ENCODE peak calls at places on chromosomes 7 and 10, in nine cellular contexts. D is BJ, I is heart left ventricle, V is psoas muscle, X is mammary epithelial cell, M is colonic mucosa, N is breast epithelium, A is skeletal muscle cell, Q is neural progenitor cell. E is an unnamed sample.
A peak's percentile ranks its signal among the peaks of the same experiment; 100 is the strongest.

GRCh38 chr10:60270426-60270825 is 119.2 kb downstream of the ANK3 start:
- DNase-seq in D (peak; percentile 19), I (no peak), V (no peak), X (peak; percentile 53), M (no peak), N (no peak), A (no peak), Q (no peak), E (no peak)

GRCh38 chr10:16909271-16909767 is 92.1 kb upstream of the RSU1 start:
- DNase-seq in D (no peak), I (no peak), V (no peak), X (no peak), M (no peak), N (no peak), A (no peak), Q (no peak), E (no peak)

GRCh38 chr10:110868981-110869380 is 2.7 kb upstream of the PDCD4 start:
- DNase-seq in D (no peak), I (no peak), V (no peak), X (no peak), M (no peak), N (no peak), A (no peak), Q (no peak), E (no peak)

GRCh38 chr7:54546081-54546985 is 4.2 kb downstream of the VSTM2A start:
- DNase-seq in D (no peak), I (no peak), V (no peak), X (no peak), M (no peak), N (no peak), A (no peak), Q (peak; percentile 89), E (no peak)

GRCh38 chr10:25176421-25176968 is 1.7 kb downstream of the GPR158 start:
- DNase-seq in D (no peak), I (no peak), V (no peak), X (no peak), M (no peak), N (no peak), A (no peak), Q (peak; percentile 60), E (no peak)

GRCh38 chr10:6195891-6196290 is 6.8 kb upstream of the PFKFB3 start:
- DNase-seq in D (no peak), I (no peak), V (peak; percentile 52), X (no peak), M (no peak), N (no peak), A (no peak), Q (no peak), E (no peak)

GRCh38 chr10:17616403-17617030 is 657 bp downstream of the HACD1 start:
- DNase-seq in D (no peak), I (peak; percentile 79), V (peak; percentile 92), X (peak; percentile 56), M (peak; percentile 64), N (peak; percentile 67), A (no peak), Q (peak; percentile 91), E (peak; percentile 79)

GRCh38 chr7:151626422-151627115 is 106.9 kb upstream of the RHEB start:
- DNase-seq in D (no peak), I (peak; percentile 28), V (peak; percentile 68), X (peak; percentile 48), M (peak; percentile 50), N (no peak), A (no peak), Q (peak; percentile 74), E (no peak)

GRCh38 chr10:132700168-132701098 is 85.5 kb downstream of the NKX6-2 start:
- DNase-seq in D (no peak), I (no peak), V (peak; percentile 51), X (no peak), M (peak; percentile 59), N (peak; percentile 24), A (no peak), Q (no peak), E (peak; percentile 37)

GRCh38 chr7:27364344-27364758 is 121.7 kb downstream of the EVX1 start:
- DNase-seq in D (peak; percentile 41), I (peak; percentile 35), V (peak; percentile 87), X (peak; percentile 9), M (peak; percentile 42), N (no peak), A (peak; percentile 93), Q (no peak), E (peak; percentile 37)

GRCh38 chr10:4383683-4384082 is 442.3 kb upstream of the AKR1E2 start:
- DNase-seq in D (no peak), I (no peak), V (no peak), X (no peak), M (no peak), N (no peak), A (no peak), Q (no peak), E (no peak)

GRCh38 chr7:23600251-23600650 is 3.1 kb downstream of the CCDC126 start:
- DNase-seq in D (peak; percentile 45), I (no peak), V (no peak), X (no peak), M (no peak), N (no peak), A (no peak), Q (no peak), E (no peak)

GRCh38 chr7:54985405-54986360 is 33.1 kb upstream of the EGFR start:
- DNase-seq in D (peak; percentile 74), I (no peak), V (no peak), X (peak; percentile 93), M (no peak), N (no peak), A (peak; percentile 72), Q (no peak), E (no peak)

GRCh38 chr7:126856691-126857291 is 395.9 kb downstream of the GRM8 start:
- DNase-seq in D (no peak), I (no peak), V (no peak), X (peak; percentile 16), M (no peak), N (no peak), A (no peak), Q (peak; percentile 70), E (no peak)

GRCh38 chr7:6436385-6436685 is 11.4 kb downstream of the DAGLB start:
- DNase-seq in D (no peak), I (no peak), V (no peak), X (no peak), M (no peak), N (no peak), A (no peak), Q (no peak), E (no peak)

GRCh38 chr7:33410266-33410665 is 280.9 kb downstream of the BBS9 start:
- DNase-seq in D (no peak), I (no peak), V (no peak), X (peak; percentile 9), M (no peak), N (no peak), A (no peak), Q (no peak), E (no peak)

GRCh38 chr7:40436761-40437160 is 302.0 kb downstream of the SUGCT start:
- DNase-seq in D (no peak), I (no peak), V (no peak), X (no peak), M (no peak), N (no peak), A (no peak), Q (no peak), E (no peak)

GRCh38 chr7:157018328-157018996 is 8.0 kb upstream of the MNX1 start:
- DNase-seq in D (no peak), I (no peak), V (no peak), X (no peak), M (no peak), N (no peak), A (no peak), Q (peak; percentile 28), E (no peak)

GRCh38 chr10:1685671-1686450 is 51.5 kb downstream of the ADARB2 start:
- DNase-seq in D (no peak), I (no peak), V (no peak), X (no peak), M (no peak), N (no peak), A (no peak), Q (no peak), E (no peak)

GRCh38 chr7:143343596-143343995 is 18.9 kb downstream of the FAM131B start:
- DNase-seq in D (no peak), I (no peak), V (no peak), X (no peak), M (no peak), N (no peak), A (no peak), Q (no peak), E (no peak)
- H3K4me3 ChIP-seq in D (no peak overlapping the region), I (no peak overlapping the region), V (no peak overlapping the region), X (no peak overlapping the region), M (no peak overlapping the region), N (no peak overlapping the region), A (no peak overlapping the region), Q (no peak overlapping the region), E (no peak overlapping the region)

DNA sequence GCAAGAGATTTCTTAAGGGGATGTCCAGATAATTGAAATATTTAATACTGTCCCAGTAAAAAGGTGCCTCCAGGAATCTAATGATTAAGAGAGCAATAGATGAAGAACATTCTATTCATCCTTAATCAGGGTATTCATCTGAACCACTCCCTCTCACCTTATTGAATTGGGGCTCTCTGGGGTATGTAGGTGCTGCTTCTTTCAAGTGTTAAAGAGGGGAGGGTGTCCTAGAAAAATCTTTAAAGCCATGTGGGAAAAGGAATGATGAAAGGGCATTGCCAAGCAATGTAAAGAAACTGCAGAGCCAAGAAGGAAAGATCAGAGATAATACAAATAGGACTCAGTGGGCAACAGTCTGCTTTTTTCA is 12.9 kb upstream of the HERC4 start:
- DNase-seq in D (no peak), I (no peak), V (no peak), X (no peak), M (no peak), N (no peak), A (no peak), Q (no peak), E (no peak)
- H3K4me3 ChIP-seq in D (no peak overlapping the region), I (peak overlapping the region; percentile 23), V (peak overlapping the region; percentile 69), X (peak overlapping the region; percentile 3), M (no peak overlapping the region), N (no peak overlapping the region), A (no peak overlapping the region), Q (no peak overlapping the region), E (peak overlapping the region; percentile 51)

GRCh38 chr7:158996214-158997109 is 140.1 kb downstream of the DYNC2I1 start:
- DNase-seq in D (no peak), I (no peak), V (no peak), X (no peak), M (no peak), N (no peak), A (no peak), Q (no peak), E (no peak)
- H3K4me3 ChIP-seq in D (no peak overlapping the region), I (peak overlapping the region; percentile 5), V (peak overlapping the region; percentile 18), X (no peak overlapping the region), M (no peak overlapping the region), N (peak overlapping the region; percentile 35), A (no peak overlapping the region), Q (peak overlapping the region; percentile 29), E (peak overlapping the region; percentile 21)

DNA sequence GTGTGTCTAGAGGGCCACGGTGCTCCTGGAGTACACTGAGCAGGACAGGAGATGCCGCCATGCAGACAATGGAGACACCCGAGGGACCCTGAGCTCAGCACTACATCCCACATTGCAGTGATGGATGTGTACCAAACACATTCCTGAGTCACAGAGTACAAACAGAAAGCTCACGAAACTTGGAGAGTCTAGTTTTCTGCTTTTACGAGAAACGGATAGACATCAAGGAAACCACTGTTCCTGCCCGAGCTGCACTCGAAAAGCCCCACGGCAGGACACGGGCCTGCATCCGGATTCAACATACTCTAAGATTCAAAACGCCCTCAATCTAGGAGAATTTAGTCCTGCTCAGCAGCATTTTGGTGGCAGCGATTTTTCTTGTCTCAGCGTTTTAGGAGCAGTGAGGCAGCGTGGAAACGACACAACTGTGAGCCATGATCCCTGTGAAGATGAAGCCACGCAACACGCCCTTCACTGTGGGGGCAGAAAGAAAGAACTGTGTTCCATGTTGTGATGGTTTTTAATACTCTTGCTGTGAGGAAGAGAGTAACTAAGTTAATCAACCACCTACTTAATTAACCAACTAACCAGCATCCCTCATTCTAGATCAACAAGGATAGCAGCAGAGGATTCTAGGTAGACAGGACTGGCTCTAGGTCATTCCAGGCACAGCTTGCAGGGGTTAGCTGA is 3.2 kb downstream of the TNS3 start:
- DNase-seq in D (peak; percentile 73), I (no peak), V (no peak), X (peak; percentile 40), M (no peak), N (no peak), A (no peak), Q (no peak), E (no peak)
- H3K4me3 ChIP-seq in D (peak overlapping the region; percentile 77), I (no peak overlapping the region), V (no peak overlapping the region), X (peak overlapping the region; percentile 9), M (no peak overlapping the region), N (peak overlapping the region; percentile 33), A (no peak overlapping the region), Q (no peak overlapping the region), E (no peak overlapping the region)

E was measured in heart right ventricle.